ENCODE peak calls at places on chromosome 22, in four cellular contexts. One of them, this sample, is unnamed.

GRCh38 chr22:26555478-26555877 is 34.5 kb downstream of the TPST2 start:
- DNase-seq in suprapubic skin: no peak
- DNase-seq in vagina: no peak
- DNase-seq in HL-60: no peak
- DNase-seq in this sample: no peak

GRCh38 chr22:41526802-41527799 is 17.2 kb downstream of the POLR3H start:
- DNase-seq in suprapubic skin: peak
- DNase-seq in vagina: no peak
- DNase-seq in HL-60: peak
- DNase-seq in this sample: peak

GRCh38 chr22:49196046-49196511 is 631.6 kb downstream of the BRD1 start:
- DNase-seq in suprapubic skin: peak
- DNase-seq in vagina: no peak
- DNase-seq in HL-60: no peak
- DNase-seq in this sample: no peak

GRCh38 chr22:49015459-49015858 is 812.2 kb downstream of the BRD1 start:
- DNase-seq in suprapubic skin: peak
- DNase-seq in vagina: no peak
- DNase-seq in HL-60: no peak
- DNase-seq in this sample: no peak

GRCh38 chr22:44587004-44587793 is 89.2 kb upstream of the RTL6 start:
- DNase-seq in suprapubic skin: no peak
- DNase-seq in vagina: no peak
- DNase-seq in HL-60: no peak
- DNase-seq in this sample: no peak

GRCh38 chr22:26485991-26486390 is 2.3 kb downstream of the SRRD start:
- DNase-seq in suprapubic skin: no peak
- DNase-seq in vagina: no peak
- DNase-seq in HL-60: no peak
- DNase-seq in this sample: no peak

GRCh38 chr22:50526849-50527801 is 1.7 kb upstream of the SCO2 start:
- DNase-seq in suprapubic skin: no peak
- DNase-seq in vagina: no peak
- DNase-seq in HL-60: peak
- DNase-seq in this sample: peak

GRCh38 chr22:31935961-31936635 is 8.2 kb upstream of the YWHAH start:
- DNase-seq in suprapubic skin: no peak
- DNase-seq in vagina: no peak
- DNase-seq in HL-60: no peak
- DNase-seq in this sample: no peak

GRCh38 chr22:24417901-24418641 is 9.3 kb upstream of the ADORA2A start:
- DNase-seq in suprapubic skin: no peak
- DNase-seq in vagina: no peak
- DNase-seq in HL-60: peak
- DNase-seq in this sample: no peak

GRCh38 chr22:47788461-47788860 is 1026.0 kb downstream of the TBC1D22A start:
- DNase-seq in suprapubic skin: no peak
- DNase-seq in vagina: peak
- DNase-seq in HL-60: no peak
- DNase-seq in this sample: no peak

GRCh38 chr22:48701296-48702030 is 1126.2 kb downstream of the BRD1 start:
- DNase-seq in suprapubic skin: no peak
- DNase-seq in vagina: no peak
- DNase-seq in HL-60: no peak
- DNase-seq in this sample: no peak

GRCh38 chr22:24937114-24937513 is 9.4 kb downstream of the LHFPL7 start:
- DNase-seq in suprapubic skin: no peak
- DNase-seq in vagina: no peak
- DNase-seq in HL-60: peak
- DNase-seq in this sample: no peak

GRCh38 chr22:29731058-29731850 is 11.5 kb downstream of the CABP7 start:
- DNase-seq in suprapubic skin: no peak
- DNase-seq in vagina: no peak
- DNase-seq in HL-60: no peak
- DNase-seq in this sample: no peak

GRCh38 chr22:29737251-29738117 is 17.7 kb downstream of the CABP7 start:
- DNase-seq in suprapubic skin: no peak
- DNase-seq in vagina: no peak
- DNase-seq in HL-60: no peak
- DNase-seq in this sample: no peak

GRCh38 chr22:29734853-29735252 is 15.1 kb downstream of the CABP7 start:
- DNase-seq in suprapubic skin: no peak
- DNase-seq in vagina: no peak
- DNase-seq in HL-60: no peak
- DNase-seq in this sample: no peak

GRCh38 chr22:29733362-29734322 is 13.8 kb downstream of the CABP7 start:
- DNase-seq in suprapubic skin: no peak
- DNase-seq in vagina: no peak
- DNase-seq in HL-60: no peak
- DNase-seq in this sample: peak

GRCh38 chr22:29734429-29734828 is 14.6 kb downstream of the CABP7 start:
- DNase-seq in suprapubic skin: no peak
- DNase-seq in vagina: no peak
- DNase-seq in HL-60: no peak
- DNase-seq in this sample: no peak
- H3K27ac ChIP-seq in suprapubic skin: no peak
- H3K27ac ChIP-seq in vagina: no peak
- H3K27ac ChIP-seq in HL-60: no peak
- H3K27ac ChIP-seq in this sample: no peak

GRCh38 chr22:23265389-23265700 is 85.0 kb downstream of the BCR start:
- DNase-seq in suprapubic skin: no peak
- DNase-seq in vagina: no peak
- DNase-seq in HL-60: no peak
- DNase-seq in this sample: no peak
- TF ChIP-seq POLR2AphosphoS5 in suprapubic skin: no peak
- TF ChIP-seq POLR2AphosphoS5 in vagina: no peak
- TF ChIP-seq POLR2AphosphoS5 in HL-60: no peak
- TF ChIP-seq POLR2AphosphoS5 in this sample: no peak

GRCh38 chr22:38733329-38734202 is 22.2 kb downstream of the SUN2 start:
- DNase-seq in suprapubic skin: no peak
- DNase-seq in vagina: no peak
- DNase-seq in HL-60: peak
- DNase-seq in this sample: peak
- H3K27ac ChIP-seq in suprapubic skin: peak
- H3K27ac ChIP-seq in vagina: peak
- H3K27ac ChIP-seq in HL-60: no peak
- H3K27ac ChIP-seq in this sample: peak

DNA sequence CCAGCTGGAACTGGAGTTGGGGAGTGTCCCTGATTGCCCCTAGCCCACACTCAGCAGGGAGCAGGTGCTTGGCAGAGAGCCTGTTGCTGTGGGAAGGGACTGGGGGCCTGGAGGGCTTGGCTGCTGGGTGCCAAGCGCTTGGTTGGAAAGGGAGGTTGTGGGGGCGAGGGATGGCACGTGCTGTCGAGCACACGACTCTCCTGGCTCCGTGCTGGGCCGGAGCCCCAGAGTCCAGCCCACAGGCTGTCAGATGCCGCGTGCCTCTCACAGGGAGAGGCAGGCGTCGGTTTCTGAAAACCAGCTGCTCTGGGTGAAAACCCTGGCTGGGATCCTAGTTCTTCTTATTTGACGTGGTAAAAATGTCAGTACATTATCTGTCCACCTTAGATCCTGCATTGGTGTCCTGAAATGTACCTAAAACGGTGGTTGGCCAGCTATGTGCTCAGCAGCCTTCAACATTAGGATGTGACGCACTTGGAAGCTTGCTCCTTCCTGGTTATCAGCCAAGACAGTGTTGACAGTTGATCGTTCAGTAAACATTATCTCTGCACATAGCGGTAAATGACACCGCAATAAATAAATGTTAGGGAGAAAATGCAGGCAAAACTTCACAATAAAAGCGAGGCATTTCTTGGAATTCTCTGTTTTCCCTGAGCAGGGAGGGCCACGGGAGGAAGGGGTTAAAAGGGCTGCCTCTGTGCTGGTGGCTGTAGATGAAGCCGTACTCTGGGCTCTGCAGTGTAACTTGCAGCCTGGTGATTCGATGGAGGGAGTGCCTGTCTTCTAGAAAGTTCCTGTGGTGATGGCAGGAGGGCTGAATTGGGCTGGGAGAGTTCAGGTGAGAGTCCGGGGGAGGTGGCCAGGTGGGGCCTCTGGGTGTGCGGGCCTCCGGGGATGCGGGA is 29.2 kb downstream of the GRAMD4 start:
- DNase-seq in suprapubic skin: no peak
- DNase-seq in vagina: no peak
- DNase-seq in HL-60: no peak
- DNase-seq in this sample: no peak
- TF ChIP-seq POLR2AphosphoS5 in suprapubic skin: no peak
- TF ChIP-seq POLR2AphosphoS5 in vagina: peak
- TF ChIP-seq POLR2AphosphoS5 in HL-60: no peak
- TF ChIP-seq POLR2AphosphoS5 in this sample: peak

DNA sequence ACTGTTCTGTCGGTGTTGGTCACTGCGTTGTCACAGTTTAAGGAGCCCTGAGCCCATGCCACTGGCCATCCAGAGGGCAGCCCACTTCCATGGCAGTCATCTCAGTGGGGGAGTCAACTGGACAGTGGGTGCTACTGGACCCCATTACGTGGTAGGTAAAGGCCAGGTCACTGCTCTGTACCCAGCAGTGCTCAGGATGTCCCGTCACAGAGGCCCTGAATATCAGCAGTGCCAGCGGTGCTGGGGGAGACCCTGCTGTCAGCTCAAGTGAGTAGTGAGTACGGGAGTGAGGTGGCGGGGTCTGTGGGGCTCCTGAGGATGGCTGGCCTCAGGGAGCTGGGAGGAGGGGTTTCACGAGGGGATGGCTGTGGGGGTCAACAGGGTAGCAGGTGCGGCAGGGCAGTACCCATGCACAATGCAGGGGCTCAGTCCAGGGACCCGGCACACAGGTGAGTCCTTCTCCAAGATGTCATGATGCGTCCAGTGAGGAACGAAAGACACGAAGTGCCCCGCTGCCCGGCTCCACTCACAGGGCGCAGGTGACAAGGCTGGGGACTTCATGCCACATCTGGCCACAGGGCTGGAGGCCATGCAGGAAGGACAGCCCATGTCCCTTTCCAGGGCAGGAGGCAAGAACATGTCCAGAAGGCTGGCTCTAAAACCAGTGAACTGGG is 27.9 kb downstream of the CELSR1 start:
- DNase-seq in suprapubic skin: no peak
- DNase-seq in vagina: no peak
- DNase-seq in HL-60: no peak
- DNase-seq in this sample: no peak
- H3K27ac ChIP-seq in suprapubic skin: no peak
- H3K27ac ChIP-seq in vagina: no peak
- H3K27ac ChIP-seq in HL-60: no peak
- H3K27ac ChIP-seq in this sample: no peak

GRCh38 chr22:46374663-46375474 is 39.4 kb downstream of the TRMU start:
- DNase-seq in suprapubic skin: no peak
- DNase-seq in vagina: no peak
- DNase-seq in HL-60: no peak
- DNase-seq in this sample: peak
- TF ChIP-seq POLR2AphosphoS5 in suprapubic skin: no peak
- TF ChIP-seq POLR2AphosphoS5 in vagina: peak
- TF ChIP-seq POLR2AphosphoS5 in HL-60: no peak
- TF ChIP-seq POLR2AphosphoS5 in this sample: peak

DNA sequence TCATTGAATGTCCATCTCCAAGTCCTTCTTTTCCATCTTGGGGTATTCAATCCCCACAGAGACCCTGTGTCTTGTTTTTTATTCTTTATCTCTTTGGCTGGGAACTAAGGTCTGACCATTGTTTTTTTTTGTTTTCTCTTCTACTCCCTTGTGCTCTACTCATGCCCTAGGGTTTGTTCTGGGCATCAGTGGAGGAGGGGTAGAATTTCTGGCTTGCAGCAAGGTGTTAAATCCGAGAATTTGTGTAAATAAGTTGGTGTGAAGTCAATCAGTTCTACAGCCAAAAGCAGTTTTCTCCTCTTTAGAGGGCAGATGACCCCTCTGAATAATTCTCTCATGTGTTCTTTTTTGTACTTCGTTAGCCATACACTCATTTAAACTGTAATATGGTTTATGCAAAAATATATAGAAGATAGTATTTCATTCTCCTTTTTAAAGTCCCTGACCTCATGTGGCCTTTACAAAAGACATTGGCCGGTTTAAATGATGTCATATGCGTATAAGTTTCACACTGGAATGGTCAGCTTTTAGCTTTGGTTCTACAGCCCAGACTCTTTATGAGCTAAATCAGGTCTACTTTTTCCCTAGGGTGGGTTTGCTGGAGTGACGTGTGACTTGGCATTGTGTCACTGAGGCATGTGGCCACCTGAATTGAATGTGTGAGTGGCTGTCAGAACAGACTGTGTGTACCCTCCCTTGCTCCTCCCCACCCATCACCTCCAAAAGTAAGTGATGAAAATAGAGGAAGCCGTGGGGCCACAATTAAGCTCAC is 10.9 kb downstream of the CECR2 start:
- DNase-seq in suprapubic skin: no peak
- DNase-seq in vagina: no peak
- DNase-seq in HL-60: no peak
- DNase-seq in this sample: no peak
- H3K27ac ChIP-seq in suprapubic skin: no peak
- H3K27ac ChIP-seq in vagina: no peak
- H3K27ac ChIP-seq in HL-60: no peak
- H3K27ac ChIP-seq in this sample: no peak

DNA sequence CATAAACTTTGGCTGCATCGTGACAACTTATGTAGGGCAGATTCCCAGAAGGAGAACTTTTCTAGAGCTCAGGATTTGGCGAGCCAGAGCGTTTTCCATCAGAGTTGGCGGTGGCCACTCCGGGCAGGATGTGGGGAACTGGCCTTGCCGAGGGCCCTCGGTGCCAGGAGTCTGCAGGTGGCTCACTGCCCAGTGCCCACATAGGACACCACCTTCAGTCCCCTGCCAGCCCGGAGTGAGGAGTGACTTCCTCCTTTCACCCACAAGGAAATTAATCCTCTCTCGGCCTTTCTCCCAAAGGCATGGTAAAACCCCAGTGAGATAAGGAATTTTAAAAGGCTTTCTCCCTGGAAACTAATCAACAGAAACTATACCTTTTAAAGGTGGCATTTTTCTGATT is 1.6 kb upstream of the LGALS2 start:
- DNase-seq in suprapubic skin: no peak
- DNase-seq in vagina: no peak
- DNase-seq in HL-60: peak
- DNase-seq in this sample: peak
- TF ChIP-seq POLR2AphosphoS5 in suprapubic skin: no peak
- TF ChIP-seq POLR2AphosphoS5 in vagina: no peak
- TF ChIP-seq POLR2AphosphoS5 in HL-60: no peak
- TF ChIP-seq POLR2AphosphoS5 in this sample: peak

DNA sequence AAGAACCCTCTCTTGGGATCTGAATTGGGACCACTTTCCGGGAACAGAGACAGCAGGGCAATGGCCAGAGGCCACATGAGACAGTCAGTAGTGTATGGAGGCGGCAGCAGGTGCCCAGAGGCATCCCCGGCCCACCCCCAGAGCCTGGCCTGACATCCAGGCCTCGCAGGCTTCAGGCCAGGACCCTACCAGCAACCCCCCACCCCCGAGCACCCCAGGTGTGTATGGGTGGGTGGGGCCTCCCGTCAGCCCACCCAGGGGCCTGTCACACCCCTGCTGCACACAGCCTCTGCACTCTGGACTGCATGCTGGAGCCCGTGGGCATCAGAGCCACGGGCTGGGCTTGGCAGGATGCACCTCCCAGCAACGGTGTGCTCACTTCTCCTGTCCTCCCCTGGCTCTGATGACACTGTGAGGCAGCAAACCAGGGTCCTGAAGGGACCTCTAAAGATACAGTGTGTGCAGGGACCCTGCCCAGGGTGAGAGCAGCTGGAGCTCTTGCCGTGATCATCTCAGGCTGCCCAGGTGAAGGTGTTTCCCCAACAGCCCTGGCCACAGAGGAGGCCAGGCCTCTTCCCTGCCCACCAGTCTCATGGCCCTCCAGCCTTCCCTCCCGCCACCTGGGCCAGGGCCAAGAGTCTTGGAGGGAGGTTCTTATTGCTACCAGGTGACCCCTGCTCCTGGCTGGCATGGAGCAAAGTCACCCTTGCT is 88.8 kb upstream of the SEPTIN5 start:
- DNase-seq in suprapubic skin: no peak
- DNase-seq in vagina: no peak
- DNase-seq in HL-60: no peak
- DNase-seq in this sample: no peak
- H3K27ac ChIP-seq in suprapubic skin: no peak
- H3K27ac ChIP-seq in vagina: no peak
- H3K27ac ChIP-seq in HL-60: no peak
- H3K27ac ChIP-seq in this sample: no peak

This sample was measured in transverse colon.